ENCODE peak calls at places on chromosomes 6 and 20, in six cellular contexts. D is naive thymus-derived CD4-positive, alpha-beta T cell; A is neural progenitor cell; Z is brain microvascular endothelial cell; T is spleen; E is SJSA1. F is an unnamed sample.

GRCh38 chr6:128806274-128806673 is 76.7 kb upstream of the LAMA2 start:
- DNase-seq in D (no peak), A (no peak), Z (no peak), T (no peak), E (no peak), F (no peak)

GRCh38 chr6:164303092-164304007 is 888.8 kb downstream of the QKI start:
- DNase-seq in D (no peak), A (no peak), Z (peak), T (no peak), E (no peak), F (no peak)

GRCh38 chr6:128710305-128710704 is 172.6 kb upstream of the LAMA2 start:
- DNase-seq in D (no peak), A (no peak), Z (no peak), T (no peak), E (no peak), F (no peak)

GRCh38 chr6:68196645-68197044 is 438.4 kb upstream of the ADGRB3 start:
- DNase-seq in D (no peak), A (peak), Z (peak), T (no peak), E (no peak), F (no peak)

GRCh38 chr6:93417421-93417996 is 1.9 kb downstream of the EPHA7 start:
- DNase-seq in D (no peak), A (no peak), Z (peak), T (no peak), E (no peak), F (peak)

GRCh38 chr6:21395121-21395520 is 198.4 kb upstream of the SOX4 start:
- DNase-seq in D (no peak), A (no peak), Z (peak), T (no peak), E (no peak), F (no peak)

GRCh38 chr6:121666809-121667208 is 231.4 kb downstream of the GJA1 start:
- DNase-seq in D (no peak), A (no peak), Z (peak), T (no peak), E (no peak), F (no peak)

GRCh38 chr20:51378171-51378928 is 164.2 kb downstream of the NFATC2 start:
- DNase-seq in D (no peak), A (peak), Z (no peak), T (peak), E (no peak), F (no peak)

GRCh38 chr6:157269261-157269794 is 54.0 kb downstream of the TMEM242 start:
- DNase-seq in D (no peak), A (no peak), Z (peak), T (peak), E (no peak), F (no peak)

GRCh38 chr6:1390071-1390804 is 862 bp downstream of the FOXF2 start:
- DNase-seq in D (no peak), A (peak), Z (no peak), T (peak), E (no peak), F (no peak)

GRCh38 chr20:35529552-35529951 is at the start of gene C20orf173:
- DNase-seq in D (no peak), A (no peak), Z (no peak), T (no peak), E (no peak), F (no peak)

GRCh38 chr20:59439243-59439642 is 138.8 kb downstream of the EDN3 start:
- DNase-seq in D (no peak), A (no peak), Z (no peak), T (no peak), E (no peak), F (no peak)

GRCh38 chr6:16132909-16133308 is 4.0 kb downstream of the MYLIP start:
- DNase-seq in D (no peak), A (no peak), Z (no peak), T (no peak), E (no peak), F (no peak)

DNA sequence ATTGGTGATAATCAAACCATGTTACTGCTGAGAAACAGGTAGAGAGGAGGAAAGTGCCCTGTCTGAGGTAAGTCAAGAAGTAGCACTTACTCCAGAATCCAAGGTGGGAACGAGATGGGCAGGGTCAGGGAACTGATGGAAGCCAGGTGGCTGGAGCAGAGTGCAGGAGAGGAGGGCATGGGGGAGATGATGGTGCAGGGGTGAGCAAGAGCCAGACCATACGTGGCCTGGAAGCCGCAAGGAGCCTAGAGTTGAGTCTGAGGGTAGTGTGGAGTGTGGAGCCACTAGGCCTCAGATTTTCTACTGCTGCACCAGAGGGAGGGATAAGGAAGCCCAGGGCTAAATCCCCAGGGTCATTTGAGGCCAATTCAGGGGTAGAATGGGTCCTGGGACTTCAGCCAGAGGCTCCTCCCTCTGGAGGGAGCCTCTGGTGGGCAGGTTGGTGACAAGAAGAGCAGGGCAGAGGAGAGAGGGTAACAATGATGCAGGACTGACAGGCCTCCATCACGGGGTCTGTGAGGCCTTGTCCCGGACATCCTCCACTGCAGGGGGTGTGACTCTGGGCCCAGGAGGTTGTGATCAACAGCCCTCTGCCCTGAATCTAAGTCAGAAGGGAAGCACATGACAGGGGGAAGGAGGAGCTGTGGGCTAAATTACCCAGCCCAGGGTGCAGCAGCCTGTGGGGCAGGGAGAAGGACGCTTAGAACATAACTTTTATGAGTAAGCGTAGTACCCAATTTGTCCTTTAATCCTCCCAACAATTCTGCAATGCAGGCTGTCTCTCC is 28.7 kb downstream of the COX4I2 start:
- DNase-seq in D (no peak), A (peak), Z (no peak), T (peak), E (no peak), F (peak)
- H3K27ac ChIP-seq in D (peak), A (no peak), Z (no peak), T (peak), E (no peak), F (peak)

DNA sequence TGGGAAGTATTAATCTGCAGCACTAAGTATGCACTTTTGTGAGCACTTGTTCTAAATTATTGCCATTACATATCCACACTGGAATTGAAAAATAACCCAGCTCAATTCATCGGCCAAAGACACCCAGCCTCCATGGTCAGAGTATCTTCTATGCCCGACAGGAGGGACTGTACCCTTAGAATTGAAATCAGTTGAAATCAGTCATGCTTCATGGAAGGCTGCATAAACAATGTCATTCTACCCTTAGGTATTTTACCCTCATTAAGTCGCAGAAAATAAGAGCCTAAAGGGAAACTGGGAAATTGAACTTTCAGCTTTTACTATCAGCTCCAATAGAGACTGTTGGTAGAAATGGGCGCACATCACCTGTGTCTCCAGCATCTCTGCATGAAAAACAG is 2.9 kb upstream of the RAMACL start:
- DNase-seq in D (no peak), A (no peak), Z (no peak), T (no peak), E (no peak), F (no peak)
- H3K27ac ChIP-seq in D (no peak), A (no peak), Z (peak), T (no peak), E (no peak), F (no peak)

GRCh38 chr6:6721606-6722005 is 133.1 kb downstream of the LY86 start:
- DNase-seq in D (no peak), A (no peak), Z (no peak), T (no peak), E (no peak), F (no peak)
- H3K27ac ChIP-seq in D (no peak), A (no peak), Z (no peak), T (no peak), E (no peak), F (no peak)

GRCh38 chr20:37337208-37337955 is 8.6 kb upstream of the SRC start:
- DNase-seq in D (no peak), A (no peak), Z (no peak), T (peak), E (no peak), F (no peak)

GRCh38 chr20:37339208-37339607 is 6.7 kb upstream of the SRC start:
- DNase-seq in D (no peak), A (no peak), Z (no peak), T (no peak), E (no peak), F (no peak)

GRCh38 chr20:37334450-37334849 is 11.5 kb upstream of the SRC start:
- DNase-seq in D (no peak), A (no peak), Z (no peak), T (no peak), E (no peak), F (no peak)

GRCh38 chr20:37335642-37336368 is 10.1 kb upstream of the SRC start:
- DNase-seq in D (no peak), A (no peak), Z (no peak), T (peak), E (no peak), F (no peak)

GRCh38 chr20:37336369-37337207 is 9.4 kb upstream of the SRC start:
- DNase-seq in D (no peak), A (peak), Z (no peak), T (peak), E (no peak), F (no peak)
- H3K27ac ChIP-seq in D (peak), A (no peak), Z (no peak), T (peak), E (no peak), F (no peak)

DNA sequence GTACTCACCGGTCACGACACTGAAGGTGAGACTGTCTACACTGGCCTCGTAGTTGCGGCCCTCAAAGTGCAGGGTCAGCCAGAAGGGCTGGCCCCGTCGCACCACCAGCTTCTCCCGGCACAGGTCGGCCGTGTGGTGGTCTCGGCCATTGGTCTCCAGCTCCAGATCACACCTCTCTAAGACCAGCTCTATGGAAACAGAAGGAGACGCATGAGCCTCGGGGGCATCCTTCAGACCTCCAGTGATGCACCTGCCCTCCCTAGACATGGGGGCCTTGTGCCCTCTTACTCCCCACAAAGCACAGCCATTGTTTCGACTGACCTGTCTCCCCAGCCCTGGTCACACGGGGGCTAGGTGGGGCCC is 3.7 kb downstream of the TGM2 start:
- DNase-seq in D (no peak), A (no peak), Z (no peak), T (peak), E (no peak), F (no peak)
- H3K27ac ChIP-seq in D (no peak), A (no peak), Z (no peak), T (no peak), E (no peak), F (no peak)

GRCh38 chr6:169752074-169752623 is 727 bp downstream of the ERMARD start:
- DNase-seq in D (no peak), A (peak), Z (no peak), T (no peak), E (no peak), F (no peak)
- H3K27ac ChIP-seq in D (peak), A (peak), Z (peak), T (peak), E (peak), F (peak)

GRCh38 chr20:49752504-49752903 is 38.8 kb upstream of the B4GALT5 start:
- DNase-seq in D (no peak), A (no peak), Z (no peak), T (no peak), E (no peak), F (no peak)

GRCh38 chr20:49751397-49751735 is 37.7 kb upstream of the B4GALT5 start:
- DNase-seq in D (no peak), A (no peak), Z (no peak), T (no peak), E (no peak), F (no peak)

GRCh38 chr20:49748525-49748838 is 34.8 kb upstream of the B4GALT5 start:
- DNase-seq in D (no peak), A (no peak), Z (no peak), T (no peak), E (no peak), F (no peak)

GRCh38 chr20:49753133-49753532 is 39.5 kb upstream of the B4GALT5 start:
- DNase-seq in D (no peak), A (no peak), Z (no peak), T (no peak), E (no peak), F (no peak)

DNA sequence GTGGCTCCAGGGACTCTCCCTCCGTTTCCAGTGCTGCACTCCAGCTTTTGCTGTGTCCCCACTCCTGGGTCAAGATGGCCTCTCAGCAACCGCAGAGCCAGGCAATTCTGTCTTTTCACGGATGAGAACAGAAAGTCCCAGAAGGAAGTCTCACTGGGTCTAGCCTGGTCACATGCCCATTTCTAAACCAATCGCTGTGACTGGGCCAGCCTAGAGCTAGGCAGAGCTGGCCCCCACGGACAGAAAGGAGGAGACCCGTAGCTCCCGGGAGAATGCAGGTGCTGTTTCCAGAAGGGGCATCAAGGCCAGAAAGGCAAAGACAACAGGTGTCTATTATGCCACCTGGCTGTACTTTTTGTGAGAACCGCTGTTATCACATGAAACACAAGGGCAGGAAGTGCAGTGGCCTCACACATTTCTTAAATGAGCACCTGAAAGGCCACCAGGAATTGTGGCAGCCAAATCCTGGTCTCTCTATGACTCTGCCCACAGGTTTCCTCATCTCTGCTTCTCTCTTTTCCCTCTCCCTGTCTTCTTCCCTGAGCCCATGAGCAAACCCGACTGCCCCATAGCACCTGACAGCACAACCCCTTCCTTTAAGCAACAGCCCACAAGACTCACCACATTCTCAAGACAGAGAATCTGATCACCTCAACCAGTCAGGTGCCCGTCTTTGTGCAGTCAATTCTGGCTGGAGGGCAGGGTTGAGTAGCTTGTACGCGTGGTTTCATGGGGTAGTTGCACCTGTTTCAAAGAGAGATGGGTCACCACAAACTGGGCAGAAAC is 37.1 kb upstream of the B4GALT5 start:
- DNase-seq in D (no peak), A (no peak), Z (no peak), T (peak), E (no peak), F (no peak)
- H3K27ac ChIP-seq in D (no peak), A (no peak), Z (no peak), T (peak), E (no peak), F (no peak)

DNA sequence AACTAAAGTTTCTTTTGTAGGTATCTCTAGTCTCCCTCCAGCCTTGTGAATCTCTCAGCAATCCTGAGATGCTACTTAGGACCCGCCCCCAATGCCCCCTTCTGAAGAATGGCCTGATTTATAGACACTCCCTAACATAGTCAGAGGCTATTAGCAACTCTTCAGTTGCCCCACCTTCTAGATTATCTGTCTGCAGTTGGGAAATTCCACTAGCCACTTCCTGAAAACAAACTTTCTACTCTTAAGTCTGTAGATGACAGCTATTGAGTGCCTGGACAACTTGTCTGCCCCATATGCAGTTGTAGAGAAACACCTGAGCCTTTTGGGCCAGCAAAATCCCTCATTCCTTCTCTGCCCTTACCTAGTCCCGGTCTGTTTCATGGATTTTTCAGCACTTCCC is 188.2 kb upstream of the PREP start:
- DNase-seq in D (no peak), A (no peak), Z (no peak), T (no peak), E (no peak), F (no peak)
- H3K27ac ChIP-seq in D (no peak), A (no peak), Z (no peak), T (no peak), E (no peak), F (no peak)

GRCh38 chr6:105995403-105995699 is 90.8 kb upstream of the PRDM1 start:
- DNase-seq in D (no peak), A (no peak), Z (no peak), T (no peak), E (no peak), F (no peak)
- H3K27ac ChIP-seq in D (no peak), A (no peak), Z (no peak), T (no peak), E (peak), F (no peak)